ENCODE peak calls at places on chromosome 1, in five cellular contexts. One of them, this sample, is unnamed.

GRCh38 chr1:189606795-189607476 is 870.7 kb downstream of the BRINP3 start:
- DNase-seq in caudate nucleus: no peak
- DNase-seq in endothelial cell of umbilical vein: no peak
- DNase-seq in NCI-H1417: no peak
- DNase-seq in stimulated activated naive B cell treated with anti-CD40 and anti-IgM and Interleukin-4, amounts not matched to agents 10 μg/mL and 1 μg/mL and 100 μg/mL, for 72 hours: no peak
- DNase-seq in this sample: no peak

GRCh38 chr1:230643887-230644286 is 1.6 kb downstream of the COG2 start:
- DNase-seq in caudate nucleus: no peak
- DNase-seq in endothelial cell of umbilical vein: no peak
- DNase-seq in NCI-H1417: no peak
- DNase-seq in stimulated activated naive B cell treated with anti-CD40 and anti-IgM and Interleukin-4, amounts not matched to agents 10 μg/mL and 1 μg/mL and 100 μg/mL, for 72 hours: no peak
- DNase-seq in this sample: no peak

GRCh38 chr1:205933672-205934618 is 9.3 kb downstream of the SLC26A9 start:
- DNase-seq in caudate nucleus: peak
- DNase-seq in endothelial cell of umbilical vein: peak
- DNase-seq in NCI-H1417: no peak
- DNase-seq in stimulated activated naive B cell treated with anti-CD40 and anti-IgM and Interleukin-4, amounts not matched to agents 10 μg/mL and 1 μg/mL and 100 μg/mL, for 72 hours: no peak
- DNase-seq in this sample: no peak

GRCh38 chr1:212703991-212704564 is 4.4 kb upstream of the BATF3 start:
- DNase-seq in caudate nucleus: no peak
- DNase-seq in endothelial cell of umbilical vein: no peak
- DNase-seq in NCI-H1417: no peak
- DNase-seq in stimulated activated naive B cell treated with anti-CD40 and anti-IgM and Interleukin-4, amounts not matched to agents 10 μg/mL and 1 μg/mL and 100 μg/mL, for 72 hours: no peak
- DNase-seq in this sample: no peak

GRCh38 chr1:151787689-151788088 is 2.6 kb downstream of the TDRKH start:
- DNase-seq in caudate nucleus: no peak
- DNase-seq in endothelial cell of umbilical vein: no peak
- DNase-seq in NCI-H1417: no peak
- DNase-seq in stimulated activated naive B cell treated with anti-CD40 and anti-IgM and Interleukin-4, amounts not matched to agents 10 μg/mL and 1 μg/mL and 100 μg/mL, for 72 hours: no peak
- DNase-seq in this sample: no peak

GRCh38 chr1:94178896-94179295 is 57.9 kb upstream of the ABCA4 start:
- DNase-seq in caudate nucleus: no peak
- DNase-seq in endothelial cell of umbilical vein: no peak
- DNase-seq in NCI-H1417: no peak
- DNase-seq in stimulated activated naive B cell treated with anti-CD40 and anti-IgM and Interleukin-4, amounts not matched to agents 10 μg/mL and 1 μg/mL and 100 μg/mL, for 72 hours: no peak
- DNase-seq in this sample: no peak

GRCh38 chr1:161189036-161189435 is 9.8 kb downstream of the ADAMTS4 start:
- DNase-seq in caudate nucleus: no peak
- DNase-seq in endothelial cell of umbilical vein: no peak
- DNase-seq in NCI-H1417: no peak
- DNase-seq in stimulated activated naive B cell treated with anti-CD40 and anti-IgM and Interleukin-4, amounts not matched to agents 10 μg/mL and 1 μg/mL and 100 μg/mL, for 72 hours: no peak
- DNase-seq in this sample: no peak

GRCh38 chr1:32426489-32427255 is 32.4 kb upstream of the BSDC1 start:
- DNase-seq in caudate nucleus: no peak
- DNase-seq in endothelial cell of umbilical vein: no peak
- DNase-seq in NCI-H1417: peak
- DNase-seq in stimulated activated naive B cell treated with anti-CD40 and anti-IgM and Interleukin-4, amounts not matched to agents 10 μg/mL and 1 μg/mL and 100 μg/mL, for 72 hours: no peak
- DNase-seq in this sample: peak

GRCh38 chr1:221620437-221621384 is 121.2 kb downstream of the DUSP10 start:
- DNase-seq in caudate nucleus: no peak
- DNase-seq in endothelial cell of umbilical vein: no peak
- DNase-seq in NCI-H1417: peak
- DNase-seq in stimulated activated naive B cell treated with anti-CD40 and anti-IgM and Interleukin-4, amounts not matched to agents 10 μg/mL and 1 μg/mL and 100 μg/mL, for 72 hours: no peak
- DNase-seq in this sample: peak

GRCh38 chr1:150259758-150260669 is 2.4 kb downstream of the CA14 start:
- DNase-seq in caudate nucleus: peak
- DNase-seq in endothelial cell of umbilical vein: peak
- DNase-seq in NCI-H1417: peak
- DNase-seq in stimulated activated naive B cell treated with anti-CD40 and anti-IgM and Interleukin-4, amounts not matched to agents 10 μg/mL and 1 μg/mL and 100 μg/mL, for 72 hours: no peak
- DNase-seq in this sample: peak

GRCh38 chr1:50176563-50176885 is 67.8 kb downstream of the ELAVL4 start:
- DNase-seq in caudate nucleus: no peak
- DNase-seq in endothelial cell of umbilical vein: no peak
- DNase-seq in NCI-H1417: no peak
- DNase-seq in stimulated activated naive B cell treated with anti-CD40 and anti-IgM and Interleukin-4, amounts not matched to agents 10 μg/mL and 1 μg/mL and 100 μg/mL, for 72 hours: no peak
- DNase-seq in this sample: no peak

GRCh38 chr1:171901245-171901644 is 59.9 kb downstream of the DNM3 start:
- DNase-seq in caudate nucleus: peak
- DNase-seq in endothelial cell of umbilical vein: no peak
- DNase-seq in NCI-H1417: no peak
- DNase-seq in stimulated activated naive B cell treated with anti-CD40 and anti-IgM and Interleukin-4, amounts not matched to agents 10 μg/mL and 1 μg/mL and 100 μg/mL, for 72 hours: no peak
- DNase-seq in this sample: no peak

GRCh38 chr1:114368560-114369255 is 142.3 kb downstream of the TRIM33 start:
- DNase-seq in caudate nucleus: no peak
- DNase-seq in endothelial cell of umbilical vein: no peak
- DNase-seq in NCI-H1417: no peak
- DNase-seq in stimulated activated naive B cell treated with anti-CD40 and anti-IgM and Interleukin-4, amounts not matched to agents 10 μg/mL and 1 μg/mL and 100 μg/mL, for 72 hours: no peak
- DNase-seq in this sample: no peak

GRCh38 chr1:210031473-210031872 is 93.5 kb downstream of the SYT14 start:
- DNase-seq in caudate nucleus: no peak
- DNase-seq in endothelial cell of umbilical vein: no peak
- DNase-seq in NCI-H1417: no peak
- DNase-seq in stimulated activated naive B cell treated with anti-CD40 and anti-IgM and Interleukin-4, amounts not matched to agents 10 μg/mL and 1 μg/mL and 100 μg/mL, for 72 hours: no peak
- DNase-seq in this sample: no peak

GRCh38 chr1:10007161-10007560 is 10.1 kb downstream of the RBP7 start:
- DNase-seq in caudate nucleus: no peak
- DNase-seq in endothelial cell of umbilical vein: no peak
- DNase-seq in NCI-H1417: peak
- DNase-seq in stimulated activated naive B cell treated with anti-CD40 and anti-IgM and Interleukin-4, amounts not matched to agents 10 μg/mL and 1 μg/mL and 100 μg/mL, for 72 hours: no peak
- DNase-seq in this sample: peak

GRCh38 chr1:40789675-40790430 is 6.3 kb downstream of the KCNQ4 start:
- DNase-seq in caudate nucleus: no peak
- DNase-seq in endothelial cell of umbilical vein: no peak
- DNase-seq in NCI-H1417: no peak
- DNase-seq in stimulated activated naive B cell treated with anti-CD40 and anti-IgM and Interleukin-4, amounts not matched to agents 10 μg/mL and 1 μg/mL and 100 μg/mL, for 72 hours: no peak
- DNase-seq in this sample: no peak